ENCODE peak calls at places on chromosomes 12 and 14, in seven cellular contexts. One of them, this sample, is unnamed.
A peak's percentile ranks its signal among the peaks of the same experiment; 100 is the strongest.

GRCh38 chr12:102811125-102811737 is 105.8 kb downstream of the PAH start:
- DNase-seq in neural crest cell: peak; percentile 34
- DNase-seq in GM13977: peak; percentile 29
- DNase-seq in lung microvascular endothelial cell: peak; percentile 13
- DNase-seq in glutamatergic neuron: peak; percentile 62
- DNase-seq in GM03348: peak; percentile 20
- DNase-seq in NCI-H460: peak; percentile 28
- DNase-seq in this sample: peak; percentile 9

GRCh38 chr12:2431810-2432209 is 363.0 kb upstream of the FKBP4 start:
- DNase-seq in neural crest cell: no peak
- DNase-seq in GM13977: no peak
- DNase-seq in lung microvascular endothelial cell: no peak
- DNase-seq in glutamatergic neuron: no peak
- DNase-seq in GM03348: peak; percentile 68
- DNase-seq in NCI-H460: no peak
- DNase-seq in this sample: no peak

GRCh38 chr12:68899251-68899771 is 33.7 kb downstream of the CPM start:
- DNase-seq in neural crest cell: no peak
- DNase-seq in GM13977: no peak
- DNase-seq in lung microvascular endothelial cell: peak; percentile 26
- DNase-seq in glutamatergic neuron: no peak
- DNase-seq in GM03348: peak; percentile 80
- DNase-seq in NCI-H460: no peak
- DNase-seq in this sample: no peak

GRCh38 chr12:64560395-64561301 is 49.6 kb upstream of the RASSF3 start:
- DNase-seq in neural crest cell: no peak
- DNase-seq in GM13977: no peak
- DNase-seq in lung microvascular endothelial cell: peak; percentile 96
- DNase-seq in glutamatergic neuron: peak; percentile 38
- DNase-seq in GM03348: peak; percentile 82
- DNase-seq in NCI-H460: peak; percentile 55
- DNase-seq in this sample: no peak

GRCh38 chr14:103749452-103749851 is 33.8 kb downstream of the ZFYVE21 start:
- DNase-seq in neural crest cell: no peak
- DNase-seq in GM13977: no peak
- DNase-seq in lung microvascular endothelial cell: peak; percentile 42
- DNase-seq in glutamatergic neuron: no peak
- DNase-seq in GM03348: no peak
- DNase-seq in NCI-H460: no peak
- DNase-seq in this sample: no peak

GRCh38 chr12:41277019-41277770 is 89.1 kb downstream of the PDZRN4 start:
- DNase-seq in neural crest cell: peak; percentile 28
- DNase-seq in GM13977: peak; percentile 36
- DNase-seq in lung microvascular endothelial cell: peak; percentile 75
- DNase-seq in glutamatergic neuron: peak; percentile 15
- DNase-seq in GM03348: peak; percentile 59
- DNase-seq in NCI-H460: peak; percentile 36
- DNase-seq in this sample: peak; percentile 60

GRCh38 chr14:79730911-79731310 is 480.4 kb downstream of the DIO2 start:
- DNase-seq in neural crest cell: no peak
- DNase-seq in GM13977: no peak
- DNase-seq in lung microvascular endothelial cell: no peak
- DNase-seq in glutamatergic neuron: no peak
- DNase-seq in GM03348: no peak
- DNase-seq in NCI-H460: no peak
- DNase-seq in this sample: no peak

GRCh38 chr14:24943024-24943423 is 106.9 kb downstream of the STXBP6 start:
- DNase-seq in neural crest cell: no peak
- DNase-seq in GM13977: no peak
- DNase-seq in lung microvascular endothelial cell: no peak
- DNase-seq in glutamatergic neuron: no peak
- DNase-seq in GM03348: peak; percentile 65
- DNase-seq in NCI-H460: no peak
- DNase-seq in this sample: peak; percentile 100

GRCh38 chr12:34394211-34395055 is 372.1 kb downstream of the ALG10 start:
- DNase-seq in neural crest cell: no peak
- DNase-seq in GM13977: peak; percentile 3
- DNase-seq in lung microvascular endothelial cell: no peak
- DNase-seq in glutamatergic neuron: no peak
- DNase-seq in GM03348: no peak
- DNase-seq in NCI-H460: no peak
- DNase-seq in this sample: no peak

GRCh38 chr12:130710001-130710732 is 5.9 kb downstream of the RIMBP2 start:
- DNase-seq in neural crest cell: no peak
- DNase-seq in GM13977: no peak
- DNase-seq in lung microvascular endothelial cell: no peak
- DNase-seq in glutamatergic neuron: no peak
- DNase-seq in GM03348: no peak
- DNase-seq in NCI-H460: no peak
- DNase-seq in this sample: no peak

GRCh38 chr14:76690502-76691105 is 70.7 kb upstream of the VASH1 start:
- DNase-seq in neural crest cell: no peak
- DNase-seq in GM13977: no peak
- DNase-seq in lung microvascular endothelial cell: no peak
- DNase-seq in glutamatergic neuron: no peak
- DNase-seq in GM03348: no peak
- DNase-seq in NCI-H460: no peak
- DNase-seq in this sample: no peak

GRCh38 chr14:38255673-38256357 is at the start of gene CLEC14A:
- DNase-seq in neural crest cell: peak; percentile 23
- DNase-seq in GM13977: no peak
- DNase-seq in lung microvascular endothelial cell: no peak
- DNase-seq in glutamatergic neuron: peak; percentile 55
- DNase-seq in GM03348: peak; percentile 46
- DNase-seq in NCI-H460: no peak
- DNase-seq in this sample: no peak

GRCh38 chr12:92403210-92404175 is 257.8 kb upstream of the BTG1 start:
- DNase-seq in neural crest cell: no peak
- DNase-seq in GM13977: peak; percentile 64
- DNase-seq in lung microvascular endothelial cell: no peak
- DNase-seq in glutamatergic neuron: no peak
- DNase-seq in GM03348: no peak
- DNase-seq in NCI-H460: no peak
- DNase-seq in this sample: no peak

GRCh38 chr12:76790564-76791552 is 26.9 kb downstream of the ZDHHC17 start:
- DNase-seq in neural crest cell: no peak
- DNase-seq in GM13977: peak; percentile 39
- DNase-seq in lung microvascular endothelial cell: peak; percentile 43
- DNase-seq in glutamatergic neuron: no peak
- DNase-seq in GM03348: peak; percentile 41
- DNase-seq in NCI-H460: peak; percentile 19
- DNase-seq in this sample: peak; percentile 33

GRCh38 chr12:28870839-28871440 is 278.1 kb upstream of the FAR2 start:
- DNase-seq in neural crest cell: no peak
- DNase-seq in GM13977: no peak
- DNase-seq in lung microvascular endothelial cell: peak; percentile 12
- DNase-seq in glutamatergic neuron: no peak
- DNase-seq in GM03348: no peak
- DNase-seq in NCI-H460: no peak
- DNase-seq in this sample: no peak

GRCh38 chr14:54322668-54323380 is 74.0 kb upstream of the CDKN3 start:
- DNase-seq in neural crest cell: no peak
- DNase-seq in GM13977: no peak
- DNase-seq in lung microvascular endothelial cell: no peak
- DNase-seq in glutamatergic neuron: no peak
- DNase-seq in GM03348: peak; percentile 15
- DNase-seq in NCI-H460: no peak
- DNase-seq in this sample: no peak

GRCh38 chr14:94540031-94540794 is 21.0 kb upstream of the SERPINA4 start:
- DNase-seq in neural crest cell: no peak
- DNase-seq in GM13977: no peak
- DNase-seq in lung microvascular endothelial cell: peak; percentile 72
- DNase-seq in glutamatergic neuron: no peak
- DNase-seq in GM03348: no peak
- DNase-seq in NCI-H460: no peak
- DNase-seq in this sample: no peak

GRCh38 chr12:70121562-70121961 is 121.7 kb upstream of the CNOT2 start:
- DNase-seq in neural crest cell: no peak
- DNase-seq in GM13977: no peak
- DNase-seq in lung microvascular endothelial cell: no peak
- DNase-seq in glutamatergic neuron: no peak
- DNase-seq in GM03348: no peak
- DNase-seq in NCI-H460: no peak
- DNase-seq in this sample: no peak

GRCh38 chr12:49632401-49632800 is 9.0 kb downstream of the PRPF40B start:
- DNase-seq in neural crest cell: no peak
- DNase-seq in GM13977: no peak
- DNase-seq in lung microvascular endothelial cell: no peak
- DNase-seq in glutamatergic neuron: no peak
- DNase-seq in GM03348: no peak
- DNase-seq in NCI-H460: no peak
- DNase-seq in this sample: no peak

GRCh38 chr12:27685274-27685673 is 11.0 kb upstream of the REP15 start:
- DNase-seq in neural crest cell: no peak
- DNase-seq in GM13977: no peak
- DNase-seq in lung microvascular endothelial cell: no peak
- DNase-seq in glutamatergic neuron: no peak
- DNase-seq in GM03348: no peak
- DNase-seq in NCI-H460: no peak
- DNase-seq in this sample: no peak

GRCh38 chr14:49250109-49250508 is 336.1 kb downstream of the RPS29 start:
- DNase-seq in neural crest cell: no peak
- DNase-seq in GM13977: no peak
- DNase-seq in lung microvascular endothelial cell: no peak
- DNase-seq in glutamatergic neuron: no peak
- DNase-seq in GM03348: peak; percentile 8
- DNase-seq in NCI-H460: no peak
- DNase-seq in this sample: no peak

GRCh38 chr14:91035855-91036254 is 24.6 kb downstream of the RPS6KA5 start:
- DNase-seq in neural crest cell: no peak
- DNase-seq in GM13977: no peak
- DNase-seq in lung microvascular endothelial cell: no peak
- DNase-seq in glutamatergic neuron: no peak
- DNase-seq in GM03348: no peak
- DNase-seq in NCI-H460: no peak
- DNase-seq in this sample: no peak

GRCh38 chr14:34301107-34301734 is 160.8 kb downstream of the SPTSSA start:
- DNase-seq in neural crest cell: peak; percentile 23
- DNase-seq in GM13977: peak; percentile 43
- DNase-seq in lung microvascular endothelial cell: peak; percentile 44
- DNase-seq in glutamatergic neuron: no peak
- DNase-seq in GM03348: peak; percentile 61
- DNase-seq in NCI-H460: peak; percentile 64
- DNase-seq in this sample: peak; percentile 99

GRCh38 chr12:30795660-30796507 is 41.1 kb upstream of the CAPRIN2 start:
- DNase-seq in neural crest cell: peak; percentile 54
- DNase-seq in GM13977: peak; percentile 75
- DNase-seq in lung microvascular endothelial cell: peak; percentile 87
- DNase-seq in glutamatergic neuron: peak; percentile 79
- DNase-seq in GM03348: peak; percentile 91
- DNase-seq in NCI-H460: peak; percentile 48
- DNase-seq in this sample: peak; percentile 2

GRCh38 chr14:21093769-21094681 is 4.4 kb downstream of the ZNF219 start:
- DNase-seq in neural crest cell: peak; percentile 65
- DNase-seq in GM13977: peak; percentile 18
- DNase-seq in lung microvascular endothelial cell: no peak
- DNase-seq in glutamatergic neuron: peak; percentile 81
- DNase-seq in GM03348: peak; percentile 14
- DNase-seq in NCI-H460: no peak
- DNase-seq in this sample: no peak

GRCh38 chr14:54672181-54672580 is 105.3 kb downstream of the SAMD4A start:
- DNase-seq in neural crest cell: no peak
- DNase-seq in GM13977: no peak
- DNase-seq in lung microvascular endothelial cell: no peak
- DNase-seq in glutamatergic neuron: no peak
- DNase-seq in GM03348: no peak
- DNase-seq in NCI-H460: no peak
- DNase-seq in this sample: no peak

GRCh38 chr12:2167231-2167630 is 114.4 kb downstream of the CACNA1C start:
- DNase-seq in neural crest cell: no peak
- DNase-seq in GM13977: no peak
- DNase-seq in lung microvascular endothelial cell: no peak
- DNase-seq in glutamatergic neuron: no peak
- DNase-seq in GM03348: no peak
- DNase-seq in NCI-H460: no peak
- DNase-seq in this sample: no peak

GRCh38 chr14:95445676-95446075 is 70.8 kb downstream of the SYNE3 start:
- DNase-seq in neural crest cell: no peak
- DNase-seq in GM13977: no peak
- DNase-seq in lung microvascular endothelial cell: no peak
- DNase-seq in glutamatergic neuron: no peak
- DNase-seq in GM03348: no peak
- DNase-seq in NCI-H460: no peak
- DNase-seq in this sample: no peak

GRCh38 chr12:12804432-12804886 is 8.7 kb upstream of the DDX47 start:
- DNase-seq in neural crest cell: no peak
- DNase-seq in GM13977: no peak
- DNase-seq in lung microvascular endothelial cell: peak; percentile 84
- DNase-seq in glutamatergic neuron: no peak
- DNase-seq in GM03348: peak; percentile 73
- DNase-seq in NCI-H460: no peak
- DNase-seq in this sample: no peak

GRCh38 chr14:104120281-104120741 is 18.1 kb upstream of the KIF26A start:
- DNase-seq in neural crest cell: no peak
- DNase-seq in GM13977: no peak
- DNase-seq in lung microvascular endothelial cell: no peak
- DNase-seq in glutamatergic neuron: no peak
- DNase-seq in GM03348: no peak
- DNase-seq in NCI-H460: no peak
- DNase-seq in this sample: no peak

GRCh38 chr12:25718081-25718731 is 165.1 kb upstream of the LMNTD1 start:
- DNase-seq in neural crest cell: no peak
- DNase-seq in GM13977: no peak
- DNase-seq in lung microvascular endothelial cell: no peak
- DNase-seq in glutamatergic neuron: no peak
- DNase-seq in GM03348: no peak
- DNase-seq in NCI-H460: no peak
- DNase-seq in this sample: no peak

GRCh38 chr14:73311710-73312035 is 74.4 kb downstream of the PAPLN start:
- DNase-seq in neural crest cell: no peak
- DNase-seq in GM13977: no peak
- DNase-seq in lung microvascular endothelial cell: no peak
- DNase-seq in glutamatergic neuron: no peak
- DNase-seq in GM03348: no peak
- DNase-seq in NCI-H460: no peak
- DNase-seq in this sample: no peak

GRCh38 chr14:61471297-61471980 is 150.1 kb downstream of the PRKCH start:
- DNase-seq in neural crest cell: no peak
- DNase-seq in GM13977: no peak
- DNase-seq in lung microvascular endothelial cell: no peak
- DNase-seq in glutamatergic neuron: no peak
- DNase-seq in GM03348: no peak
- DNase-seq in NCI-H460: no peak
- DNase-seq in this sample: no peak

GRCh38 chr12:80445083-80445482 is 1.0 kb downstream of the PTPRQ start:
- DNase-seq in neural crest cell: no peak
- DNase-seq in GM13977: no peak
- DNase-seq in lung microvascular endothelial cell: no peak
- DNase-seq in glutamatergic neuron: no peak
- DNase-seq in GM03348: peak; percentile 38
- DNase-seq in NCI-H460: no peak
- DNase-seq in this sample: no peak

GRCh38 chr12:12546314-12546772 is 16.3 kb downstream of the DUSP16 start:
- DNase-seq in neural crest cell: no peak
- DNase-seq in GM13977: no peak
- DNase-seq in lung microvascular endothelial cell: no peak
- DNase-seq in glutamatergic neuron: no peak
- DNase-seq in GM03348: no peak
- DNase-seq in NCI-H460: no peak
- DNase-seq in this sample: no peak

GRCh38 chr14:20757963-20758362 is 10.2 kb upstream of the EDDM3B start:
- DNase-seq in neural crest cell: no peak
- DNase-seq in GM13977: peak; percentile 25
- DNase-seq in lung microvascular endothelial cell: peak; percentile 46
- DNase-seq in glutamatergic neuron: no peak
- DNase-seq in GM03348: no peak
- DNase-seq in NCI-H460: no peak
- DNase-seq in this sample: no peak